ENCODE peak calls at places on chromosomes 3 and 15, in ten cellular contexts. L, J, M, P, I, A, N, X, V and T are unnamed samples.
A peak's percentile ranks its signal among the peaks of the same experiment; 100 is the strongest.

GRCh38 chr3:52393131-52393807 is 51.6 kb downstream of the SEMA3G start:
- DNase-seq in L (no peak), J (no peak), M (no peak), P (no peak), I (no peak), A (no peak), N (no peak), X (no peak), V (no peak), T (no peak)

GRCh38 chr15:84734794-84735479 is 13.5 kb upstream of the ZNF592 start:
- DNase-seq in L (no peak), J (no peak), M (peak; percentile 61), P (peak; percentile 26), I (peak; percentile 63), A (peak; percentile 93), N (peak; percentile 48), X (no peak), V (peak; percentile 88), T (peak; percentile 58)

GRCh38 chr3:38318766-38319671 is 27.6 kb upstream of the XYLB start:
- DNase-seq in L (no peak), J (no peak), M (no peak), P (no peak), I (no peak), A (peak; percentile 5), N (no peak), X (no peak), V (no peak), T (no peak)

GRCh38 chr3:18556503-18556902 is 131.4 kb upstream of the SATB1 start:
- DNase-seq in L (no peak), J (no peak), M (no peak), P (no peak), I (no peak), A (peak; percentile 25), N (peak; percentile 6), X (no peak), V (peak; percentile 76), T (no peak)

GRCh38 chr3:27653803-27654558 is 68.1 kb downstream of the EOMES start:
- DNase-seq in L (no peak), J (no peak), M (no peak), P (no peak), I (no peak), A (no peak), N (no peak), X (no peak), V (no peak), T (no peak)

GRCh38 chr3:117526485-117527079 is 817.0 kb downstream of the TUSC7 start:
- DNase-seq in L (no peak), J (peak; percentile 20), M (no peak), P (peak; percentile 64), I (peak; percentile 55), A (peak; percentile 18), N (peak; percentile 44), X (no peak), V (peak; percentile 17), T (peak; percentile 66)

GRCh38 chr15:74053941-74054529 is 28.3 kb downstream of the GOLGA6A start:
- DNase-seq in L (peak; percentile 88), J (peak; percentile 64), M (peak; percentile 77), P (peak; percentile 78), I (peak; percentile 44), A (peak; percentile 80), N (peak; percentile 96), X (peak; percentile 76), V (peak; percentile 77), T (peak; percentile 66)

GRCh38 chr3:182739619-182740018 is 53.7 kb upstream of the ATP11B start:
- DNase-seq in L (no peak), J (no peak), M (no peak), P (peak; percentile 37), I (peak; percentile 75), A (no peak), N (peak; percentile 49), X (no peak), V (peak; percentile 48), T (no peak)

GRCh38 chr15:78241017-78241416 is 6.7 kb upstream of the ACSBG1 start:
- DNase-seq in L (peak; percentile 90), J (peak; percentile 81), M (peak; percentile 86), P (peak; percentile 72), I (peak; percentile 59), A (peak; percentile 81), N (peak; percentile 85), X (peak; percentile 90), V (peak; percentile 81), T (peak; percentile 94)

GRCh38 chr3:127367593-127367992 is 79.7 kb upstream of the PRR20G start:
- DNase-seq in L (no peak), J (no peak), M (no peak), P (no peak), I (no peak), A (no peak), N (no peak), X (no peak), V (no peak), T (no peak)

GRCh38 chr3:133744241-133744640 is 2.0 kb upstream of the TF start:
- DNase-seq in L (no peak), J (no peak), M (no peak), P (no peak), I (no peak), A (no peak), N (no peak), X (no peak), V (no peak), T (no peak)

GRCh38 chr3:45127130-45127822 is 18.9 kb downstream of the CDCP1 start:
- DNase-seq in L (no peak), J (no peak), M (no peak), P (no peak), I (no peak), A (no peak), N (no peak), X (no peak), V (peak; percentile 57), T (no peak)

GRCh38 chr15:35311607-35312006 is 226.5 kb upstream of the NANOGP8 start:
- DNase-seq in L (no peak), J (no peak), M (no peak), P (no peak), I (no peak), A (no peak), N (no peak), X (no peak), V (no peak), T (no peak)

GRCh38 chr15:92878593-92879053 is 21.5 kb upstream of the CHD2 start:
- DNase-seq in L (no peak), J (no peak), M (no peak), P (no peak), I (no peak), A (peak; percentile 43), N (no peak), X (no peak), V (no peak), T (peak; percentile 33)

GRCh38 chr15:77870195-77871065 is 207.1 kb downstream of the TBC1D2B start:
- DNase-seq in L (no peak), J (peak; percentile 32), M (peak; percentile 67), P (peak; percentile 60), I (peak; percentile 53), A (peak; percentile 72), N (peak; percentile 69), X (peak; percentile 57), V (peak; percentile 73), T (peak; percentile 75)

GRCh38 chr15:99993262-99993661 is 260.0 kb upstream of the LYSMD4 start:
- DNase-seq in L (no peak), J (no peak), M (peak; percentile 34), P (no peak), I (no peak), A (no peak), N (no peak), X (no peak), V (no peak), T (no peak)

DNA sequence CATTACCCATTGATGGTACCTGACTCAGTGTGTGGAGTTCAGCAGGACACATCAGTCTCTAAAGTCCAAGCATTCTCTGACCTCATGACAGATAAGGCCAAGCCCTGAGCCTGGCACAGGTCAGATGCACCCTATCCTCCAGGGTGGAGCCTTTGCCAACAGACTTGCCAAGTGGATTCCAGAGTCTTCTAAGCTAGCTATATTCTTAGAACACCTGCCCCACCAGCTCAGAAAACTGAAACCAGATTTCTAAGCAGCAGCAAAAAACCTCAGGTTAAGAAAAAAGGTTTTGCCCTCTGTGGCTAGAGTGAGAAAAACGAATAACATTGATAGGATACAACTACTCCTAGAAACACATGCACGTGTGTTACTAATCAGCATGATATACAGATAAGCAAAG is 11.6 kb downstream of the RMDN3 start:
- DNase-seq in L (peak; percentile 29), J (no peak), M (no peak), P (no peak), I (no peak), A (peak; percentile 80), N (no peak), X (no peak), V (no peak), T (no peak)
- H3K36me3 ChIP-seq in L (peaks cover 66% of the 10 kb centered on the region), J (no peaks in the 10 kb centered on the region), M (peaks cover 7% of the 10 kb centered on the region), P (peaks cover 7% of the 10 kb centered on the region), I (peaks cover 25% of the 10 kb centered on the region), A (peaks cover 15% of the 10 kb centered on the region), N (peaks cover 6% of the 10 kb centered on the region), X (no peaks in the 10 kb centered on the region), V (peaks cover 41% of the 10 kb centered on the region), T (peaks cover 22% of the 10 kb centered on the region)

DNA sequence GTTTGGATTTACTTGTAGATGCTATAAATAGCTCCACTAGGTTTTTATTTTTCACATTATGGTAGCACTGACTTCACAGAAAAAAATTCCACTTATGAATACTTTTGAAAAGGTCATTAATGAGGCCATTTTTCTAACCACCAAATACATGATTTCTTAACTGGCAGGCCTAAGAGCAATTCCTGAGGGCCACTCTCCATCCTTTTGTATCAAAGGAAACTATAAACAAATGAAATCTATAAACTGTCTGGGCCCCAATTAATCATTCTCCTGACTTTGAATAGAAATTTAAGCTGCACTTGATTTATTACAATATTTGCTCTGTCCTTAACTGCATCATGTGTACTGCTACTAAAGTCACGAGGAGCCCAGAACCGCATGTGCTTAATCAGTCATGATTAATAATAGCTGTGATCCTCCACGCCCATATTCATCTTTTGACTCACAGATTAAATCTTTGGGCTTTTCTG is 25.1 kb upstream of the MTMR10 start:
- DNase-seq in L (no peak), J (no peak), M (no peak), P (peak; percentile 64), I (peak; percentile 83), A (no peak), N (peak; percentile 49), X (no peak), V (no peak), T (no peak)
- H3K4me1 ChIP-seq in L (no peaks in the 10 kb centered on the region), J (no peaks in the 10 kb centered on the region), M (no peaks in the 10 kb centered on the region), P (peaks cover 2% of the 10 kb centered on the region), I (peaks cover 5% of the 10 kb centered on the region), A (no peaks in the 10 kb centered on the region), N (peaks cover 10% of the 10 kb centered on the region), X (no peaks in the 10 kb centered on the region), V (no peaks in the 10 kb centered on the region), T (peaks cover 12% of the 10 kb centered on the region)

GRCh38 chr3:4826237-4827100 is 152.8 kb upstream of the BHLHE40 start:
- DNase-seq in L (no peak), J (peak; percentile 69), M (no peak), P (peak; percentile 52), I (no peak), A (peak; percentile 96), N (no peak), X (peak; percentile 85), V (no peak), T (peak; percentile 76)
- H3K4me3 ChIP-seq in L (no peak overlapping the region), J (no peak overlapping the region), M (no peak overlapping the region), P (no peak overlapping the region), I (no peak overlapping the region), A (no peak overlapping the region), N (no peak overlapping the region), X (no peak overlapping the region), V (no peak overlapping the region), T (no peak overlapping the region)

DNA sequence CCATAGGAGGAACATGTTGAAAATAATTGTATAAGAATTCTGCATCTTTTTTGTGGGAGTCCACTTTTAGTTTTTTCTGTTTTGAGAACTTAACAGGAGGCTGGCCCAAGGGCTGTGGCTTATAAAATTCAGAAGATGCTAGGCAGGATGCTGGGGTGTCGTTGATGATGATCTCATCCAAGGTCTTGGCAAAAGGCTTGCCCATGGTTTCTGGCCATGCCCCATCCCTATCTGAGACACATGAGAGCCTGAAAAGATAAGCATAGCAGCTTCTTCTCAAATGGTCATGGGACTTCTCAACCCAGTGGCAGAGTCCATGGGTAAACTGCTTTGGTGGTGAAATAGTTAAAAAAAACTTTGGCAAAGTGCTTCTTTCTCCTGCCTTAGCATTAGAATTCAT is 35.2 kb downstream of the CMSS1 start:
- DNase-seq in L (no peak), J (no peak), M (no peak), P (no peak), I (no peak), A (no peak), N (no peak), X (no peak), V (no peak), T (no peak)
- H3K36me3 ChIP-seq in L (peaks cover 8% of the 10 kb centered on the region), J (no peaks in the 10 kb centered on the region), M (no peaks in the 10 kb centered on the region), P (no peaks in the 10 kb centered on the region), I (peaks cover 25% of the 10 kb centered on the region), A (peaks cover 2% of the 10 kb centered on the region), N (no peaks in the 10 kb centered on the region), X (no peaks in the 10 kb centered on the region), V (no peaks in the 10 kb centered on the region), T (no peaks in the 10 kb centered on the region)